ENCODE peak calls at places on chromosome 1, in four cellular contexts. Z is NCI-H748 treated with DMSO at 0.1 percent for 48 hours, E is memory B cell, T is right cardiac atrium. N is an unnamed sample.

GRCh38 chr1:184771190-184771691 is 16.6 kb upstream of the EDEM3 start:
- DNase-seq in Z (peak), E (no peak), T (no peak), N (no peak)

GRCh38 chr1:1123581-1124507 is 8.0 kb upstream of the C1orf159 start:
- DNase-seq in Z (no peak), E (no peak), T (peak), N (peak)

GRCh38 chr1:235599536-235599935 is 50.0 kb downstream of the GNG4 start:
- DNase-seq in Z (no peak), E (no peak), T (no peak), N (no peak)

GRCh38 chr1:119040489-119040888 is 52.3 kb upstream of the TBX15 start:
- DNase-seq in Z (no peak), E (no peak), T (no peak), N (no peak)

GRCh38 chr1:109954180-109954579 is 30.4 kb upstream of the AHCYL1 start:
- DNase-seq in Z (no peak), E (no peak), T (no peak), N (no peak)

GRCh38 chr1:205477759-205478247 is 22.0 kb upstream of the BLACAT1 start:
- DNase-seq in Z (no peak), E (no peak), T (peak), N (peak)

GRCh38 chr1:109628540-109629321 is 9.1 kb downstream of the AMPD2 start:
- DNase-seq in Z (no peak), E (no peak), T (peak), N (no peak)

GRCh38 chr1:37762516-37762915 is 2.4 kb downstream of the EPHA10 start:
- DNase-seq in Z (no peak), E (no peak), T (no peak), N (no peak)

GRCh38 chr1:211610779-211611556 is 32.0 kb upstream of the SLC30A1 start:
- DNase-seq in Z (no peak), E (no peak), T (peak), N (peak)

GRCh38 chr1:104699433-104699832 is 949.7 kb downstream of the AMY1C start:
- DNase-seq in Z (no peak), E (no peak), T (no peak), N (no peak)

GRCh38 chr1:25462732-25463131 is 32.0 kb downstream of the MACO1 start:
- DNase-seq in Z (no peak), E (no peak), T (no peak), N (no peak)